ENCODE peak calls at places on chromosomes 3 and 15, in five cellular contexts. One of them, this sample, is unnamed.

GRCh38 chr15:35874260-35874905 is 328.4 kb upstream of the DPH6 start:
- DNase-seq in ovary: no peak
- DNase-seq in suprapubic skin: no peak
- DNase-seq in A549: peak; percentile 75
- DNase-seq in stomach: no peak
- DNase-seq in this sample: peak; percentile 26

GRCh38 chr3:52787672-52788625 is 6.6 kb upstream of the ITIH3 start:
- DNase-seq in ovary: no peak
- DNase-seq in suprapubic skin: peak; percentile 73
- DNase-seq in A549: no peak
- DNase-seq in stomach: no peak
- DNase-seq in this sample: no peak

GRCh38 chr15:28881170-28881569 is 4.6 kb upstream of the APBA2 start:
- DNase-seq in ovary: no peak
- DNase-seq in suprapubic skin: no peak
- DNase-seq in A549: peak; percentile 38
- DNase-seq in stomach: no peak
- DNase-seq in this sample: no peak

GRCh38 chr3:186670148-186670547 is 4.3 kb downstream of the HRG start:
- DNase-seq in ovary: no peak
- DNase-seq in suprapubic skin: no peak
- DNase-seq in A549: no peak
- DNase-seq in stomach: no peak
- DNase-seq in this sample: no peak

GRCh38 chr3:176071943-176072342 is 1125.3 kb downstream of the TBL1XR1 start:
- DNase-seq in ovary: no peak
- DNase-seq in suprapubic skin: no peak
- DNase-seq in A549: no peak
- DNase-seq in stomach: no peak
- DNase-seq in this sample: no peak

GRCh38 chr3:42704136-42704841 is 1.7 kb upstream of the HHATL start:
- DNase-seq in ovary: no peak
- DNase-seq in suprapubic skin: no peak
- DNase-seq in A549: no peak
- DNase-seq in stomach: no peak
- DNase-seq in this sample: peak; percentile 74

GRCh38 chr3:143171141-143171651 is 51.6 kb downstream of the CHST2 start:
- DNase-seq in ovary: no peak
- DNase-seq in suprapubic skin: no peak
- DNase-seq in A549: no peak
- DNase-seq in stomach: no peak
- DNase-seq in this sample: no peak

GRCh38 chr15:57881361-57881760 is 174.8 kb downstream of the POLR2M start:
- DNase-seq in ovary: no peak
- DNase-seq in suprapubic skin: no peak
- DNase-seq in A549: no peak
- DNase-seq in stomach: no peak
- DNase-seq in this sample: no peak

GRCh38 chr3:148816427-148816826 is 11.2 kb upstream of the CPB1 start:
- DNase-seq in ovary: no peak
- DNase-seq in suprapubic skin: no peak
- DNase-seq in A549: no peak
- DNase-seq in stomach: no peak
- DNase-seq in this sample: no peak

GRCh38 chr3:46208167-46208704 is at the start of gene CCR1:
- DNase-seq in ovary: no peak
- DNase-seq in suprapubic skin: no peak
- DNase-seq in A549: peak; percentile 14
- DNase-seq in stomach: no peak
- DNase-seq in this sample: no peak

GRCh38 chr3:147130461-147130860 is 275.9 kb downstream of the ZIC4 start:
- DNase-seq in ovary: no peak
- DNase-seq in suprapubic skin: no peak
- DNase-seq in A549: no peak
- DNase-seq in stomach: no peak
- DNase-seq in this sample: no peak

GRCh38 chr3:182357928-182358327 is 435.4 kb upstream of the ATP11B start:
- DNase-seq in ovary: no peak
- DNase-seq in suprapubic skin: no peak
- DNase-seq in A549: no peak
- DNase-seq in stomach: no peak
- DNase-seq in this sample: no peak

GRCh38 chr15:62849316-62850129 is 193.0 kb upstream of the TPM1 start:
- DNase-seq in ovary: no peak
- DNase-seq in suprapubic skin: no peak
- DNase-seq in A549: no peak
- DNase-seq in stomach: no peak
- DNase-seq in this sample: no peak

GRCh38 chr15:76905855-76906254 is 715 bp upstream of the SCAPER start:
- DNase-seq in ovary: peak; percentile 22
- DNase-seq in suprapubic skin: no peak
- DNase-seq in A549: no peak
- DNase-seq in stomach: no peak
- DNase-seq in this sample: no peak

GRCh38 chr3:190130700-190131099 is 10.0 kb upstream of the P3H2 start:
- DNase-seq in ovary: no peak
- DNase-seq in suprapubic skin: no peak
- DNase-seq in A549: no peak
- DNase-seq in stomach: no peak
- DNase-seq in this sample: no peak

GRCh38 chr3:58176827-58177489 is 33.8 kb downstream of the DNASE1L3 start:
- DNase-seq in ovary: no peak
- DNase-seq in suprapubic skin: no peak
- DNase-seq in A549: no peak
- DNase-seq in stomach: no peak
- DNase-seq in this sample: no peak

GRCh38 chr3:58179235-58180098 is 31.3 kb downstream of the DNASE1L3 start:
- DNase-seq in ovary: no peak
- DNase-seq in suprapubic skin: no peak
- DNase-seq in A549: no peak
- DNase-seq in stomach: no peak
- DNase-seq in this sample: no peak

GRCh38 chr3:58178528-58179234 is 32.1 kb downstream of the DNASE1L3 start:
- DNase-seq in ovary: no peak
- DNase-seq in suprapubic skin: no peak
- DNase-seq in A549: no peak
- DNase-seq in stomach: no peak
- DNase-seq in this sample: no peak

GRCh38 chr3:58176185-58176530 is 34.6 kb downstream of the DNASE1L3 start:
- DNase-seq in ovary: no peak
- DNase-seq in suprapubic skin: no peak
- DNase-seq in A549: no peak
- DNase-seq in stomach: no peak
- DNase-seq in this sample: no peak

GRCh38 chr3:58177747-58178527 is 32.8 kb downstream of the DNASE1L3 start:
- DNase-seq in ovary: peak; percentile 90
- DNase-seq in suprapubic skin: peak; percentile 95
- DNase-seq in A549: peak; percentile 80
- DNase-seq in stomach: peak; percentile 93
- DNase-seq in this sample: peak; percentile 73
- TF ChIP-seq POLR2A in ovary: no peak
- TF ChIP-seq POLR2A in suprapubic skin: no peak
- TF ChIP-seq POLR2A in A549: no peak
- TF ChIP-seq POLR2A in stomach: no peak
- TF ChIP-seq POLR2A in this sample: no peak

GRCh38 chr15:71468715-71469114 is 341.6 kb upstream of the NR2E3 start:
- DNase-seq in ovary: no peak
- DNase-seq in suprapubic skin: no peak
- DNase-seq in A549: no peak
- DNase-seq in stomach: no peak
- DNase-seq in this sample: no peak

GRCh38 chr15:71462638-71463037 is 347.4 kb downstream of the THSD4 start:
- DNase-seq in ovary: no peak
- DNase-seq in suprapubic skin: no peak
- DNase-seq in A549: no peak
- DNase-seq in stomach: no peak
- DNase-seq in this sample: no peak

GRCh38 chr15:71463156-71463555 is 347.2 kb upstream of the NR2E3 start:
- DNase-seq in ovary: no peak
- DNase-seq in suprapubic skin: no peak
- DNase-seq in A549: no peak
- DNase-seq in stomach: no peak
- DNase-seq in this sample: no peak

GRCh38 chr15:71461748-71462147 is 346.5 kb downstream of the THSD4 start:
- DNase-seq in ovary: no peak
- DNase-seq in suprapubic skin: no peak
- DNase-seq in A549: no peak
- DNase-seq in stomach: peak; percentile 45
- DNase-seq in this sample: no peak

DNA sequence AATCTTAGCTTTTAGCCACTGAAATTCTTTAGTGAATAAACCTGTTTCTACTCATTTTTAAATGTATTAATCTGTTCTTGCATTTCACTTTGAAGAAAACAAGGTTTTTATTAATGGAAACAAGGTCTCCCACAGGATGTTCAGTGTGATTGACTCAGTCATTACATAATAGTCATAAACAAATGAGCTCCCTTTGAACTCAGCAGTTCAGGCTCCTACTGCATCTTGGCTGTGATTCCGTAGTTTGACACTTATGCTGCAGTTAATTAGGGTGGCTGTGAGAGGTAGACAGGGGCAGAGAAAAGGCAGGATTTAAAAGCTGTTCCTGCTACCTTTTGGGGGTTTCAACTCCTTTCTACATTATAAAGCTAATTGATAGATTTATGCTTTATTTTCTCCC is 345.2 kb upstream of the NR2E3 start:
- DNase-seq in ovary: no peak
- DNase-seq in suprapubic skin: no peak
- DNase-seq in A549: no peak
- DNase-seq in stomach: no peak
- DNase-seq in this sample: no peak
- TF ChIP-seq POLR2A in ovary: no peak
- TF ChIP-seq POLR2A in suprapubic skin: no peak
- TF ChIP-seq POLR2A in A549: no peak
- TF ChIP-seq POLR2A in stomach: no peak
- TF ChIP-seq POLR2A in this sample: no peak

GRCh38 chr15:85794598-85795319 is at the start of gene KLHL25:
- DNase-seq in ovary: peak; percentile 93
- DNase-seq in suprapubic skin: peak; percentile 96
- DNase-seq in A549: peak; percentile 94
- DNase-seq in stomach: peak; percentile 95
- DNase-seq in this sample: peak; percentile 80
- TF ChIP-seq POLR2A in ovary: peak; percentile 71
- TF ChIP-seq POLR2A in suprapubic skin: peak; percentile 62
- TF ChIP-seq POLR2A in A549: peak; percentile 85
- TF ChIP-seq POLR2A in stomach: peak; percentile 65
- TF ChIP-seq POLR2A in this sample: peak; percentile 87

DNA sequence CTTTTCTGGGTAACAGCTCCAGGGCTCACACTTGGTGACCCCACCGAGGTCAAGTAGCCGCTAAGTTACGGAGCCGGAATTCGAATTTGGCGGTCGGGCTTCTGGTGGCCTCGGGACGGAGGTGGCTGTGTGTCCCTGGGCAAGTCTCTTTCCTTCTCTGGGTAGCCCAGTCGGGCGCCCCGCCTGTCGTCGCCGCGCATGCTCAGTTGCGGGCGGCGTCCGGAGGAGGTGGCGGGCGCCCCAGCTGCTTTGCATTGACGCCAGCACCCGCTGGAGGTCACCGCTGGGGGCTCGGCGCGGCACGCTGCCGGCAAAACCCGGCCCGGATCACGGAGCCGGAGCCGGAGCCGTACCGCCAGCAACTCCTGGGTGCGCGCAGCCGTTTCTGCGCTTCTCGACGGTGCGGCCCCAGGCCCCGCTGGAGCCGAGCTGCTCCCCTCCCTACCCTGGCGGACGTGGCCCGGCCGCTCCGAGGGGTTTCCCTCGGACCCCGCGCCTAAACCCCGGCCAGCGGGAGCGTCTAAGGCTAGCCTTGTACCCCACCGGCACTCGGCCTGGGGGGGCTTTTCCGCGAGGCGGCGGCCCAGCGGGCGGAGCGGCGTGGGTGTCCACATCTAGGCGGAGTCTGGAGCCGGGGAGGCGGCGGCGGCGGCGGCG is 474 bp upstream of the PDE8A start:
- DNase-seq in ovary: peak; percentile 92
- DNase-seq in suprapubic skin: peak; percentile 94
- DNase-seq in A549: peak; percentile 99
- DNase-seq in stomach: peak; percentile 97
- DNase-seq in this sample: peak; percentile 78
- TF ChIP-seq POLR2A in ovary: peak; percentile 78
- TF ChIP-seq POLR2A in suprapubic skin: no peak
- TF ChIP-seq POLR2A in A549: peak; percentile 25
- TF ChIP-seq POLR2A in stomach: peak; percentile 48
- TF ChIP-seq POLR2A in this sample: no peak

GRCh38 chr15:39598186-39598850 is 17.4 kb downstream of the THBS1 start:
- DNase-seq in ovary: no peak
- DNase-seq in suprapubic skin: no peak
- DNase-seq in A549: no peak
- DNase-seq in stomach: no peak
- DNase-seq in this sample: no peak

GRCh38 chr15:39596358-39597051 is 15.6 kb downstream of the THBS1 start:
- DNase-seq in ovary: no peak
- DNase-seq in suprapubic skin: no peak
- DNase-seq in A549: no peak
- DNase-seq in stomach: no peak
- DNase-seq in this sample: no peak

GRCh38 chr15:39598958-39599845 is 18.3 kb downstream of the THBS1 start:
- DNase-seq in ovary: no peak
- DNase-seq in suprapubic skin: no peak
- DNase-seq in A549: no peak
- DNase-seq in stomach: no peak
- DNase-seq in this sample: no peak

GRCh38 chr15:39597336-39597735 is 16.5 kb downstream of the THBS1 start:
- DNase-seq in ovary: no peak
- DNase-seq in suprapubic skin: no peak
- DNase-seq in A549: no peak
- DNase-seq in stomach: no peak
- DNase-seq in this sample: no peak

DNA sequence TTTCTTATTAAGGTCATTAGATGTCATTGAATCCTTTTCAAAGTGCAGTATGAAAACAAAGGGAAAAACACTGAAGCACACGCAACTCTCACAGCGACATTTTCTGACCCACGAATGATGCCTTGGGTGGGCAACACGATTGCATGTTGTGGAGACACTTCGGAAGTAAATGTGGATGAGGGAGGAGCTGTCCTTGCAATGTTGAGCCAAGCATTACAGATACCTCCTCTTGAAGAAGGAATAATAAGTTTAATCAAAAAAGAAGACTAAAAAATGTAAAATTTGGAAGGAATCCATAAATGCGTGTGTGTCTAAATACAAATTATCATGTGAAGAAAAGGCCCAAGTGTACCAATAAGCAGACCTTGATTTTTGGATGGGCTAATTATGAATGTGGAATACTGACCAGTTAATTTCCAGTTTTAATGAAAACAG is 16.9 kb downstream of the THBS1 start:
- DNase-seq in ovary: no peak
- DNase-seq in suprapubic skin: no peak
- DNase-seq in A549: no peak
- DNase-seq in stomach: no peak
- DNase-seq in this sample: no peak
- TF ChIP-seq POLR2A in ovary: no peak
- TF ChIP-seq POLR2A in suprapubic skin: no peak
- TF ChIP-seq POLR2A in A549: no peak
- TF ChIP-seq POLR2A in stomach: no peak
- TF ChIP-seq POLR2A in this sample: no peak

This sample was measured in H54.